ENCODE peak calls at places on chromosomes 16 and 17, in four cellular contexts. S is retinal pigment epithelial cell, Q is tibial nerve, H is neural crest cell. U is an unnamed sample.
A peak's percentile ranks its signal among the peaks of the same experiment; 100 is the strongest.

GRCh38 chr17:909642-910323 is 69.8 kb downstream of the NXN start:
- DNase-seq in H (no peak), Q (no peak), S (no peak), U (no peak)

GRCh38 chr17:63639125-63639524 is 16.9 kb downstream of the MAP3K3 start:
- DNase-seq in S (no peak), Q (no peak), H (no peak), U (no peak)

GRCh38 chr17:77493901-77494663 is 353.3 kb downstream of the SEC14L1 start:
- DNase-seq in Q (peak; percentile 4), S (no peak), H (no peak), U (no peak)

GRCh38 chr17:40588557-40588956 is 23.3 kb upstream of the CCR7 start:
- DNase-seq in S (no peak), Q (no peak), H (no peak), U (no peak)

GRCh38 chr17:69646729-69647128 is 232.2 kb downstream of the MAP2K6 start:
- DNase-seq in Q (no peak), H (no peak), S (no peak), U (no peak)

GRCh38 chr16:88347656-88348376 is 34.9 kb upstream of the ZNF469 start:
- DNase-seq in Q (no peak), H (no peak), S (no peak), U (no peak)

GRCh38 chr17:78399028-78399692 is 20.7 kb downstream of the PGS1 start:
- DNase-seq in S (no peak), H (no peak), Q (no peak), U (no peak)

GRCh38 chr17:9218911-9219310 is 197.6 kb downstream of the NTN1 start:
- DNase-seq in H (no peak), S (no peak), Q (no peak), U (no peak)

GRCh38 chr17:73232587-73233373 is 28.9 kb downstream of the CPSF4L start:
- DNase-seq in H (no peak), S (no peak), Q (no peak), U (no peak)

GRCh38 chr17:7336240-7337175 is at the start of gene ACAP1:
- DNase-seq in H (no peak), Q (no peak), S (no peak), U (peak; percentile 45)

GRCh38 chr17:48472485-48473281 is 42.7 kb upstream of the SKAP1 start:
- DNase-seq in Q (no peak), H (no peak), S (no peak), U (peak; percentile 58)

GRCh38 chr16:29974291-29975133 is 844 bp downstream of the TAOK2 start:
- DNase-seq in S (no peak), Q (no peak), H (no peak), U (no peak)

GRCh38 chr16:72788269-72788809 is 259.6 kb downstream of the ZFHX3 start:
- DNase-seq in S (no peak), Q (no peak), H (no peak), U (no peak)

GRCh38 chr17:67620088-67620487 is 97.6 kb upstream of the NOL11 start:
- DNase-seq in Q (no peak), S (no peak), H (no peak), U (no peak)

GRCh38 chr17:50035421-50035879 is 20.5 kb upstream of the ITGA3 start:
- DNase-seq in S (no peak), Q (no peak), H (no peak), U (no peak)

GRCh38 chr17:60435244-60436170 is 13.2 kb downstream of the CHCT1 start:
- DNase-seq in S (peak; percentile 43), H (peak; percentile 57), Q (peak; percentile 60), U (peak; percentile 27)

GRCh38 chr17:38844261-38844757 is 9.2 kb downstream of the RPL23 start:
- DNase-seq in Q (peak; percentile 36), S (no peak), H (no peak), U (no peak)

GRCh38 chr16:78811247-78811646 is 711.8 kb downstream of the WWOX start:
- DNase-seq in Q (no peak), H (no peak), S (no peak), U (no peak)

GRCh38 chr17:7634384-7634783 is 4.4 kb downstream of the SHBG start:
- DNase-seq in Q (no peak), S (no peak), H (peak; percentile 83), U (no peak)

GRCh38 chr17:4127555-4127954 is 15.3 kb downstream of the ZZEF1 start:
- DNase-seq in S (no peak), H (no peak), Q (no peak), U (no peak)

GRCh38 chr16:31472559-31473203 is 729 bp downstream of the TGFB1I1 start:
- DNase-seq in Q (peak; percentile 83), S (no peak), H (no peak), U (no peak)
- TF ChIP-seq CTCF in Q (peak; percentile 88), S (peak; percentile 67), H (peak; percentile 65), U (no peak)

GRCh38 chr16:21598676-21599157 is 660 bp upstream of the METTL9 start:
- DNase-seq in S (no peak), H (peak; percentile 19), Q (no peak), U (no peak)

GRCh38 chr16:21599158-21599993 is at the start of gene METTL9:
- DNase-seq in Q (peak; percentile 90), H (peak; percentile 93), S (peak; percentile 85), U (peak; percentile 93)

GRCh38 chr16:21602785-21603184 is 3.4 kb downstream of the METTL9 start:
- DNase-seq in H (no peak), S (no peak), Q (no peak), U (no peak)

GRCh38 chr16:21597571-21598030 is 1.8 kb upstream of the METTL9 start:
- DNase-seq in Q (no peak), S (no peak), H (no peak), U (no peak)

GRCh38 chr16:21599994-21600773 is 807 bp downstream of the METTL9 start:
- DNase-seq in Q (no peak), S (peak; percentile 14), H (no peak), U (no peak)
- TF ChIP-seq CTCF in Q (no peak), S (no peak), H (peak; percentile 9), U (no peak)

GRCh38 chr16:84141143-84141670 is 3.8 kb downstream of the HSDL1 start:
- DNase-seq in S (no peak), H (no peak), Q (no peak), U (no peak)
- TF ChIP-seq CTCF in S (peak; percentile 20), H (peak; percentile 28), Q (no peak), U (no peak)

GRCh38 chr16:58345574-58346354 is 46.5 kb upstream of the GINS3 start:
- DNase-seq in Q (no peak), H (no peak), S (no peak), U (no peak)
- TF ChIP-seq CTCF in Q (no peak), H (peak; percentile 51), S (no peak), U (peak; percentile 8)

GRCh38 chr16:11215935-11216556 is 40.0 kb downstream of the SOCS1 start:
- DNase-seq in S (no peak), Q (no peak), H (no peak), U (no peak)

GRCh38 chr16:11217651-11218323 is 38.2 kb downstream of the SOCS1 start:
- DNase-seq in Q (no peak), H (no peak), S (no peak), U (no peak)

GRCh38 chr16:11213799-11214198 is 42.2 kb downstream of the SOCS1 start:
- DNase-seq in Q (no peak), H (no peak), S (no peak), U (no peak)

GRCh38 chr16:11219188-11219587 is 36.8 kb downstream of the SOCS1 start:
- DNase-seq in S (no peak), H (no peak), Q (no peak), U (no peak)

GRCh38 chr16:11218324-11218962 is 37.6 kb downstream of the SOCS1 start:
- DNase-seq in Q (no peak), S (no peak), H (no peak), U (no peak)
- TF ChIP-seq CTCF in Q (peak; percentile 25), S (peak; percentile 57), H (peak; percentile 64), U (peak; percentile 33)

GRCh38 chr17:13939222-13939621 is 130.1 kb upstream of the COX10 start:
- DNase-seq in Q (no peak), S (no peak), H (no peak), U (no peak)
- TF ChIP-seq CTCF in Q (no peak), S (no peak), H (no peak), U (no peak)

GRCh38 chr17:5422505-5422904 is 2.5 kb downstream of the RPAIN start:
- DNase-seq in H (no peak), Q (no peak), S (no peak), U (no peak)
- TF ChIP-seq CTCF in H (no peak), Q (no peak), S (no peak), U (no peak)

GRCh38 chr16:1152651-1153259 is at the start of gene CACNA1H:
- DNase-seq in H (peak; percentile 53), Q (no peak), S (no peak), U (peak; percentile 50)
- TF ChIP-seq CTCF in H (peak; percentile 64), Q (no peak), S (no peak), U (peak; percentile 32)

GRCh38 chr16:49856741-49857330 is 924 bp upstream of the ZNF423 start:
- DNase-seq in Q (peak; percentile 56), S (peak; percentile 39), H (peak; percentile 69), U (no peak)
- TF ChIP-seq CTCF in Q (peak; percentile 22), S (peak; percentile 23), H (no peak), U (no peak)

DNA sequence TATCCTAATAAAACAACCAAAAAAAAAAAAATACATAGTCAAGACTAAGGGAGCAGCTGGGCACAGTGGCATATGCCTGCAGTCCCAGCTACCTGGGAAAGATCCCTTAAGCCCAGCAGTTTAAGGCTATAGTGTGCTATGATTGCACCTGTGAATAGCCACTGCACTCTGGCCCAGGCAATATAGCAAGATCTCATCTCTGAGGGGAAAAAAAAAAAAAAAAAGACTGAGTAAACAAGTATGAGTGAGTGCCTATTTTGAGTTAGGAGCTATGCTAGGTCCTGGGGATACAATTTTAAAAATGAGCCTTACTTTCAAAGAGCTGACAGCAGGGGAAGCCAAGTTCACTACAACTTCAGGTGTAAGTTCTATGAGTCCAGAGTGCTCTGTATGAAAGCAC is 55.4 kb downstream of the GRB2 start:
- DNase-seq in S (no peak), Q (no peak), H (no peak), U (no peak)
- TF ChIP-seq CTCF in S (no peak), Q (no peak), H (no peak), U (no peak)